ENCODE peak calls at places on chromosomes 6 and 20, in eight cellular contexts. S is H9, L is Peyer's patch, R is type B pancreatic cell, O is cardiac muscle cell, H is cardiac fibroblast, Q is endothelial cell, K is lower leg skin. G is an unnamed sample.
A peak's percentile ranks its signal among the peaks of the same experiment; 100 is the strongest.

GRCh38 chr20:38277691-38278090 is 17.2 kb upstream of the KIAA1755 start:
- DNase-seq in Q (no peak), H (no peak), K (no peak), S (no peak), R (no peak), L (no peak), O (no peak), G (no peak)

GRCh38 chr20:54340667-54341081 is 132.8 kb downstream of the PFDN4 start:
- DNase-seq in Q (no peak), K (no peak), R (no peak), S (no peak), H (peak; percentile 49), O (peak; percentile 67), L (no peak), G (no peak)

GRCh38 chr6:10230533-10230932 is 184.3 kb downstream of the TFAP2A start:
- DNase-seq in O (no peak), H (no peak), R (no peak), L (no peak), S (no peak), Q (no peak), K (no peak), G (no peak)

GRCh38 chr6:107819217-107819616 is 4.9 kb downstream of the SCML4 start:
- DNase-seq in S (no peak), K (no peak), H (no peak), R (no peak), L (no peak), O (no peak), Q (no peak), G (peak; percentile 62)

GRCh38 chr6:26086214-26086613 is 1.0 kb upstream of the HFE start:
- DNase-seq in O (no peak), H (no peak), S (no peak), K (no peak), Q (no peak), L (no peak), R (no peak), G (peak; percentile 69)

GRCh38 chr6:10837009-10837691 is 1.2 kb downstream of the MAK start:
- DNase-seq in S (peak; percentile 33), K (no peak), O (peak; percentile 9), L (no peak), R (no peak), H (peak; percentile 6), Q (peak; percentile 46), G (peak; percentile 6)

GRCh38 chr20:32252189-32252588 is 25.3 kb upstream of the KIF3B start:
- DNase-seq in K (no peak), R (no peak), L (no peak), Q (no peak), H (no peak), O (no peak), S (no peak), G (peak; percentile 99)

GRCh38 chr20:17875106-17875980 is 93.3 kb downstream of the SNX5 start:
- DNase-seq in H (peak; percentile 97), L (no peak), O (peak; percentile 95), R (no peak), Q (no peak), S (no peak), K (peak; percentile 77), G (no peak)

GRCh38 chr6:164039954-164040375 is 625.4 kb downstream of the QKI start:
- DNase-seq in Q (no peak), O (peak; percentile 8), S (peak; percentile 44), L (peak; percentile 18), R (no peak), H (peak; percentile 73), K (no peak), G (peak; percentile 53)

GRCh38 chr6:159169557-159170332 is 545 bp downstream of the FNDC1 start:
- DNase-seq in R (no peak), S (peak; percentile 77), K (no peak), O (peak; percentile 55), L (no peak), Q (peak; percentile 60), H (peak; percentile 41), G (peak; percentile 56)

GRCh38 chr6:998551-998950 is 305.6 kb upstream of the EXOC2 start:
- DNase-seq in O (no peak), Q (no peak), S (no peak), K (no peak), R (no peak), H (no peak), L (no peak), G (no peak)

GRCh38 chr20:55488593-55488992 is 516.7 kb downstream of the CBLN4 start:
- DNase-seq in R (no peak), L (no peak), S (no peak), K (no peak), Q (no peak), H (no peak), O (no peak), G (no peak)

GRCh38 chr6:131754715-131755567 is 44.1 kb upstream of the CTAGE9 start:
- DNase-seq in Q (peak; percentile 23), L (no peak), O (no peak), R (no peak), K (no peak), S (no peak), H (no peak), G (no peak)

GRCh38 chr6:56638760-56639159 is 3.9 kb downstream of the DST start:
- DNase-seq in H (no peak), S (no peak), Q (no peak), L (no peak), R (no peak), K (no peak), O (no peak), G (no peak)

DNA sequence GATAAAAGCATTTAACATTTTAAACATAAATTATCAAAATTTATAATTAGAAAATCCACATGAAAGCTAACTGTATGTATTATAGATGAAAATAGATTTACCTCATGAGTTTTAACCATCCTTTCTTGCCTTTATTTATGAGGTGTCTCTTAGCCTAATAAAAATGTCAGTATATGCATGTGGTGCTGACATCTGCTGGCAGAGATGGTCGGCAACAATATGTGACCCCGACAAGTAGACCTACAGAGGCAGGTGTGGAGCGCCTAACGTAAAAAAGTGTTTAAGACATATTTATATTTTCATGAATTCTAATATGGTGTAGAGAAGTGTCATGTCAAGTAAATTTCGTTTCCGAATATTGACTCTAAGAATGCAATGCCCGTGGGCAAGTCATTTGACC is 149.0 kb upstream of the FUT9 start:
- DNase-seq in O (no peak), Q (peak; percentile 13), S (peak; percentile 39), K (no peak), R (no peak), H (peak; percentile 0), L (no peak), G (peak; percentile 29)
- TF ChIP-seq CTCF in O (no peak), Q (peak; percentile 45), S (peak; percentile 77), K (no peak), R (peak; percentile 68), H (peak; percentile 8), L (no peak), G (no peak)

GRCh38 chr6:157982580-157983438 is 1.1 kb downstream of the SYNJ2 start:
- DNase-seq in L (peak; percentile 33), R (no peak), O (peak; percentile 61), H (peak; percentile 62), Q (no peak), S (no peak), K (no peak), G (peak; percentile 23)
- TF ChIP-seq CTCF in L (peak; percentile 16), R (peak; percentile 51), O (peak; percentile 52), H (peak; percentile 55), Q (no peak), S (peak; percentile 43), K (no peak), G (no peak)

DNA sequence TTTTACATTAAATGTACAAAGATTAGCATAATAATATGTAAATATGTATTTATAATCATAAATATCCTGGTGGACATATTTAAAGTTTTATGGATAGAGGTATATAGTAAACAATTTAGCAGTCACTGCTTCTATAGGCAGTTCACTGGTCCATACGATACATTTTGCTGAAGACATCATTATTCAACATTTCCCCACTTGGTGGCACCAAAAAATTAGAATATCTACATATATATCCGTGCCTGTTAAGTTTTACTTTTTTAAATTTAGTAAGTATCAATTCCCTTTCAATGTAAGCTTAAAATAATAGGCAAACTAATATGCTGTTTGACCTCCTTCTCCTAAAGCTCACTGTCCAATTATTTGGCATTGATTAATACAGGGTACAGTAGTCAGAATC is 64.2 kb downstream of the LMBRD1 start:
- DNase-seq in R (no peak), O (peak; percentile 38), H (peak; percentile 36), L (no peak), S (no peak), K (no peak), Q (no peak), G (no peak)
- TF ChIP-seq CTCF in R (peak; percentile 57), O (peak; percentile 35), H (peak; percentile 31), L (peak; percentile 30), S (peak; percentile 21), K (no peak), Q (no peak), G (no peak)

GRCh38 chr20:48234951-48235350 is 449.7 kb upstream of the SULF2 start:
- DNase-seq in R (no peak), L (no peak), K (no peak), O (no peak), Q (no peak), H (no peak), S (no peak), G (no peak)

GRCh38 chr20:48238781-48239180 is 453.5 kb upstream of the SULF2 start:
- DNase-seq in Q (no peak), H (no peak), R (no peak), O (no peak), K (no peak), S (no peak), L (no peak), G (no peak)

GRCh38 chr20:48238326-48238725 is 453.0 kb upstream of the SULF2 start:
- DNase-seq in L (no peak), Q (no peak), R (no peak), H (peak; percentile 30), K (no peak), S (no peak), O (peak; percentile 39), G (no peak)

GRCh38 chr20:48236485-48237055 is 451.3 kb upstream of the SULF2 start:
- DNase-seq in O (no peak), S (no peak), K (no peak), L (no peak), Q (no peak), H (no peak), R (no peak), G (peak; percentile 9)

DNA sequence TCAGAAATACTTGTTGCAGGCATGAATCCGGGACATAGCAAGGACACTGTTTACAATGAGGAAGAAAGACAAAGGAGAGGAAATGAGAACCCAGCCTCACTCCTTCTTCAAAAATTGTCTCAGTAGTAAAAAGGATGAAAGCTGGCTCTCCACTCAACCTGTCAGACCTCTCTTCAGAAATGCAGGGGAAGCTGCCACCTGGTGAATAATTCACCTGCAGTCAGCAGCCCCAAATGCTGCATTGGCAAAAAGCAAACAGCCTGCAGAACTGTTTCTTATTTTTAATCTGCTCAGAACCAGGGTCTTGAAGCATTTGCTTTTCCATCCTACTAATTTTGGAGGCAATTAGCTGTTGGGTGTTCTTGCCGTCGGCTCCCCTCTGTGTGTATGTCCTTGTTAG is 450.7 kb upstream of the SULF2 start:
- DNase-seq in K (no peak), R (no peak), S (no peak), O (no peak), Q (no peak), H (no peak), L (no peak), G (no peak)
- TF ChIP-seq CTCF in K (no peak), R (no peak), S (no peak), O (no peak), Q (no peak), H (no peak), L (no peak), G (no peak)